ENCODE peak calls at places on chromosomes 2 and 18, in seven cellular contexts. D, W, L, F, O, B and M are unnamed samples.
A peak's percentile ranks its signal among the peaks of the same experiment; 100 is the strongest.

GRCh38 chr18:6731197-6731596 is 1.7 kb downstream of the ARHGAP28 start:
- DNase-seq in D (no peak), W (no peak), L (no peak), F (no peak), O (no peak), B (peak; percentile 85), M (peak; percentile 26)

GRCh38 chr2:37350034-37350433 is 5.6 kb downstream of the QPCT start:
- DNase-seq in D (no peak), W (no peak), L (no peak), F (no peak), O (no peak), B (peak; percentile 54), M (peak; percentile 47)

GRCh38 chr18:48915621-48916425 is 34.9 kb downstream of the SMAD7 start:
- DNase-seq in D (no peak), W (no peak), L (peak; percentile 26), F (peak; percentile 38), O (no peak), B (peak; percentile 39), M (no peak)

GRCh38 chr2:85707304-85707703 is 13.1 kb downstream of the GNLY start:
- DNase-seq in D (peak; percentile 43), W (peak; percentile 75), L (peak; percentile 63), F (peak; percentile 82), O (no peak), B (peak; percentile 85), M (peak; percentile 63)

GRCh38 chr2:160970052-160970846 is 190.0 kb upstream of the TANK start:
- DNase-seq in D (no peak), W (no peak), L (no peak), F (no peak), O (no peak), B (peak; percentile 86), M (peak; percentile 48)

GRCh38 chr2:152093464-152093863 is 5.4 kb downstream of the CACNB4 start:
- DNase-seq in D (no peak), W (no peak), L (no peak), F (no peak), O (no peak), B (peak; percentile 34), M (no peak)

GRCh38 chr18:69326094-69326493 is 74.6 kb upstream of the DOK6 start:
- DNase-seq in D (no peak), W (no peak), L (no peak), F (no peak), O (no peak), B (no peak), M (no peak)

GRCh38 chr18:48034651-48035555 is 104.4 kb upstream of the SMAD2 start:
- DNase-seq in D (no peak), W (no peak), L (no peak), F (peak; percentile 47), O (peak; percentile 53), B (no peak), M (no peak)

GRCh38 chr18:69469444-69469919 is 68.8 kb downstream of the DOK6 start:
- DNase-seq in D (peak; percentile 54), W (no peak), L (peak; percentile 45), F (peak; percentile 52), O (no peak), B (no peak), M (peak; percentile 18)

GRCh38 chr2:204220896-204221295 is 284.3 kb downstream of the ICOS start:
- DNase-seq in D (no peak), W (no peak), L (no peak), F (no peak), O (no peak), B (no peak), M (no peak)

GRCh38 chr2:180983468-180984388 is 3.3 kb downstream of the UBE2E3 start:
- DNase-seq in D (no peak), W (peak; percentile 68), L (peak; percentile 55), F (no peak), O (no peak), B (peak; percentile 75), M (peak; percentile 63)

GRCh38 chr2:233199870-233200269 is 51.6 kb upstream of the ATG16L1 start:
- DNase-seq in D (no peak), W (no peak), L (peak; percentile 21), F (no peak), O (no peak), B (no peak), M (no peak)

GRCh38 chr2:142980246-142981068 is 103.0 kb downstream of the KYNU start:
- DNase-seq in D (no peak), W (no peak), L (no peak), F (no peak), O (no peak), B (peak; percentile 55), M (no peak)

GRCh38 chr18:60198063-60198462 is 174.5 kb downstream of the MC4R start:
- DNase-seq in D (no peak), W (no peak), L (no peak), F (no peak), O (no peak), B (no peak), M (no peak)

GRCh38 chr2:63741884-63742583 is 99.7 kb upstream of the UGP2 start:
- DNase-seq in D (no peak), W (no peak), L (no peak), F (no peak), O (no peak), B (peak; percentile 43), M (no peak)

GRCh38 chr2:1750935-1751767 is 6.8 kb upstream of the PXDN start:
- DNase-seq in D (peak; percentile 30), W (peak; percentile 55), L (no peak), F (peak; percentile 90), O (peak; percentile 82), B (peak; percentile 79), M (peak; percentile 72)

GRCh38 chr2:33223851-33224250 is 252.6 kb upstream of the RASGRP3 start:
- DNase-seq in D (no peak), W (no peak), L (no peak), F (no peak), O (no peak), B (no peak), M (no peak)

GRCh38 chr2:101753207-101753616 is 55.7 kb downstream of the MAP4K4 start:
- DNase-seq in D (no peak), W (no peak), L (no peak), F (no peak), O (no peak), B (no peak), M (no peak)

GRCh38 chr18:23619388-23619873 is 33.1 kb upstream of the NPC1 start:
- DNase-seq in D (no peak), W (no peak), L (no peak), F (no peak), O (no peak), B (peak; percentile 53), M (peak; percentile 14)